ENCODE peak calls at places on chromosomes 11 and 22, in four cellular contexts. R, W, O and T are unnamed samples.

GRCh38 chr11:76551400-76551799 is 106.6 kb downstream of the EMSY start:
- DNase-seq in W (no peak), O (no peak), R (no peak), T (no peak)

GRCh38 chr22:46482311-46482710 is 55.1 kb downstream of the CELSR1 start:
- DNase-seq in W (no peak), R (no peak), O (no peak), T (no peak)

GRCh38 chr11:112523917-112524316 is 263.3 kb upstream of the PLET1 start:
- DNase-seq in W (no peak), R (no peak), O (no peak), T (no peak)

GRCh38 chr11:68021167-68021787 is 9.2 kb upstream of the NDUFS8 start:
- DNase-seq in W (no peak), O (no peak), R (no peak), T (peak)

GRCh38 chr22:24416611-24417010 is 10.8 kb upstream of the ADORA2A start:
- DNase-seq in R (no peak), O (no peak), W (no peak), T (no peak)

GRCh38 chr11:17353228-17354021 is 1.8 kb downstream of the NCR3LG1 start:
- DNase-seq in R (peak), O (peak), W (peak), T (peak)

GRCh38 chr11:122920579-122920978 is 38.0 kb downstream of the JHY start:
- DNase-seq in O (no peak), W (no peak), R (no peak), T (no peak)

GRCh38 chr22:32764330-32765116 is 37.0 kb upstream of the TIMP3 start:
- DNase-seq in O (no peak), W (no peak), R (no peak), T (no peak)

GRCh38 chr11:59247535-59248227 is 35.0 kb upstream of the MPEG1 start:
- DNase-seq in O (no peak), W (no peak), R (no peak), T (no peak)

GRCh38 chr11:111097191-111097590 is 148.3 kb upstream of the POU2AF2 start:
- DNase-seq in R (peak), O (no peak), W (no peak), T (no peak)

GRCh38 chr11:35487532-35488078 is 37.8 kb downstream of the PAMR1 start:
- DNase-seq in R (peak), O (no peak), W (no peak), T (peak)

GRCh38 chr11:15909937-15910598 is 446.3 kb downstream of the SOX6 start:
- DNase-seq in O (no peak), W (no peak), R (no peak), T (no peak)

GRCh38 chr11:32829680-32830412 is at the start of gene PRRG4:
- DNase-seq in O (no peak), R (no peak), W (no peak), T (peak)
- TF ChIP-seq FOXM1 in O (no peak), R (no peak), W (no peak), T (no peak)

DNA sequence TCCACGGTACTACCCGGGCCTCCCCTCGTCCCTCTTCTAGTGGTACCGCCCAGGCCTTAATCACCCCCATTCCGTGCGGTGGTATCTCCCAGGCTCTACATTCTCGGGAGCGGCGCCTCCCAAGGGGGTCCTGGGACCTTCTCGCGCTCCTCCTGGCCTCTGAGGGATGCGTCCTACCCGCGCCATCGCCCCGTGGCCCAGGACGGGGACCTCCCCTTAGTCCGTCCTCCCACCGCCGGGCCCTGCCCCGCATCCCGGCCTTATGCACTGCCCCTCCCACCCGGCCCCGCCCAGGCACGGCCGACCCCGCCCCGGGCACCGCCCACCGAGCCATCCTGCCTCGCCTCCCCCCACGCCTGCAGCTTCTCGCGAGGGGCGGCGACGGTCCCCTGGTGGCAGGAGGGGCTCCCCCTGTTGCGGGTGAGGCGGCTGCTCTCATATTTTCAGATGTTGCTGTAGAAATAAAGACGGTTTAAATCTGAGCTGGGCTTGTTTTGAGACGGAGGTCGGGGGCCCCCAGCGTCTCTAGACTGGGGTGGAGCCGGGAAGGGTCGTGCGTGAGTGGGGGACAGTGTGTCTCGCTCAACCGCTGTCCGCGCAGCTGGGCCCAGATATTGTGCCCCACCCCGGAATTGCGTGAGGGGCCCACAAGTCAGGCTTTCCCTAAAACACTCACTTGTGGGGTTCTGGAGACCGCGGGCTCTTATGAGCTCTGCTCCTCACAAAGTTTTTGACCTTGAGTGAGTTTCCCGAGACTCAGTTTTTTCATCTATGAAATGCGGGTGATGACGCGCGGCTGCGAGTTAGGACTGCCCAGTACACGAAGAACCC is 845 bp upstream of the RAB1B start:
- DNase-seq in W (peak), O (peak), R (peak), T (peak)
- TF ChIP-seq POLR2AphosphoS5 in W (no peak), O (peak), R (peak), T (peak)

GRCh38 chr22:39684702-39685281 is 114.2 kb downstream of the CACNA1I start:
- DNase-seq in W (no peak), R (no peak), O (no peak), T (no peak)
- TF ChIP-seq NFIC in W (no peak), R (no peak), O (no peak), T (no peak)

GRCh38 chr11:61010466-61011238 is 39.2 kb downstream of the CD6 start:
- DNase-seq in W (no peak), R (no peak), O (no peak), T (no peak)
- TF ChIP-seq FOXM1 in W (no peak), R (no peak), O (no peak), T (no peak)